ENCODE peak calls at places on chromosomes 4 and X, in eight cellular contexts. D, Z, E, G, K, V, N and B are unnamed samples.

GRCh38 chr4:183620421-183620820 is 38.6 kb downstream of the RWDD4 start:
- DNase-seq in K (no peak), N (no peak), D (no peak), V (no peak), Z (no peak), G (no peak), E (no peak), B (no peak)

GRCh38 chrX:57156397-57157049 is 19.3 kb upstream of the SPIN2A start:
- DNase-seq in G (no peak), V (no peak), Z (peak; percentile 28), E (no peak), K (peak; percentile 57), N (peak; percentile 13), D (no peak), B (peak; percentile 12)

GRCh38 chr4:94431388-94431787 is 20.4 kb upstream of the PDLIM5 start:
- DNase-seq in K (no peak), E (no peak), D (no peak), G (no peak), V (no peak), N (no peak), Z (no peak), B (no peak)

GRCh38 chrX:44544036-44544435 is 1.4 kb upstream of the FUNDC1 start:
- DNase-seq in N (no peak), Z (no peak), V (no peak), K (no peak), G (no peak), E (no peak), D (no peak), B (no peak)

GRCh38 chrX:102858826-102859627 is 78.0 kb upstream of the RAB40AL start:
- DNase-seq in E (no peak), D (no peak), G (no peak), K (no peak), N (no peak), Z (no peak), V (no peak), B (no peak)

GRCh38 chrX:12955882-12956703 is 18.8 kb upstream of the TMSB4X start:
- DNase-seq in N (peak; percentile 46), K (no peak), Z (peak; percentile 66), D (no peak), V (no peak), G (no peak), E (peak; percentile 15), B (peak; percentile 76)

GRCh38 chr4:4759233-4759632 is 100.2 kb upstream of the MSX1 start:
- DNase-seq in G (no peak), K (no peak), N (no peak), V (no peak), Z (no peak), D (no peak), E (no peak), B (no peak)

GRCh38 chrX:67726028-67726427 is 182.2 kb downstream of the AR start:
- DNase-seq in E (no peak), K (no peak), G (no peak), V (no peak), Z (no peak), D (no peak), N (no peak), B (no peak)

GRCh38 chr4:109662786-109663185 is 40.5 kb downstream of the CASP6 start:
- DNase-seq in G (no peak), V (no peak), Z (no peak), N (no peak), D (no peak), E (no peak), K (no peak), B (no peak)

GRCh38 chrX:41781500-41781899 is 57.5 kb downstream of the GPR82 start:
- DNase-seq in Z (peak; percentile 61), K (peak; percentile 63), N (peak; percentile 31), V (peak; percentile 17), D (no peak), G (peak; percentile 24), E (no peak), B (peak; percentile 18)

DNA sequence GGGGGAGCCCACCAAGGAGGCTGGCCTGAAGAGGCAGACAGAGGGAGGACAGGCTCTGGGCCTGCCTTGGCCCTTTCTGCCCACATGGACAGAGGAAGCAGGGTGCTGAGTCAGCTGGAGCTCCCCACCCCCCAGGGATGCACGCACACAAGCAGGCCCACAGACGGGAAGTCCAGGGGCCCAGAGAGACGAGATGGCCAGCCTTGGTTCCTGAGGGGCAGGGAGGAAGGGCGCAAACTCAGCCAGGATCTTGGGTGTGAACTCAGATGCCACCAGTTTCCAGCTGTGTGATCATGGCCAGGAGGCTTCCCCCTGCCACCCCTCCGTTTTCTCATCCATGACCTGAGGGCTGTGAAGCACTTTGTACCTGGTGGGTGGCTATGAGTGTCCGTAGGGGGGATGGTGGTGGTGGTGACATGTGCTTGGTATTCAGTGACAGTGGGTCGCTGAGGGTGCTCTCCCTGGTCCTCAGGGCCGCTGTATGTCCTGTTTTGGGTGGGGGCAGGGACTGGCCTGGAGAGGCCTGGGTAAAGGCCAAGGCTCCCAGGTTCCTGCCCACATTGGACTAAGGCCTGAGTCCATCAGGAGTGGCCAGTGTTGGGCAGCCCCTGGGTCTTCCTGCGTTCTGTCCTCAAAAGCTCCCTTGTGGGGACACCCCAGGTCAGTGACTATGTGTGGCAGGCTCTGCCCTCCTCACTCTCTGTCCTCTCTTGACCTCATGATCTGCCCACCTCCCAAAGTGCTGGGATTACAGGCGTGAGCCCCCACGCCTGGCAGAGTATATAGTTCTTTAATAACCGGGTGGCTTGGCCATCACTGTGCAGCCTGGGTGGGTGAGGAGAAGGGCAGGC is 2.0 kb downstream of the SH3BP2 start:
- DNase-seq in Z (peak; percentile 73), D (no peak), V (no peak), G (peak; percentile 87), K (no peak), E (no peak), N (no peak), B (no peak)
- TF ChIP-seq CTCF in Z (no peak), D (no peak), V (no peak), G (no peak), K (no peak), E (no peak), N (no peak), B (no peak)

DNA sequence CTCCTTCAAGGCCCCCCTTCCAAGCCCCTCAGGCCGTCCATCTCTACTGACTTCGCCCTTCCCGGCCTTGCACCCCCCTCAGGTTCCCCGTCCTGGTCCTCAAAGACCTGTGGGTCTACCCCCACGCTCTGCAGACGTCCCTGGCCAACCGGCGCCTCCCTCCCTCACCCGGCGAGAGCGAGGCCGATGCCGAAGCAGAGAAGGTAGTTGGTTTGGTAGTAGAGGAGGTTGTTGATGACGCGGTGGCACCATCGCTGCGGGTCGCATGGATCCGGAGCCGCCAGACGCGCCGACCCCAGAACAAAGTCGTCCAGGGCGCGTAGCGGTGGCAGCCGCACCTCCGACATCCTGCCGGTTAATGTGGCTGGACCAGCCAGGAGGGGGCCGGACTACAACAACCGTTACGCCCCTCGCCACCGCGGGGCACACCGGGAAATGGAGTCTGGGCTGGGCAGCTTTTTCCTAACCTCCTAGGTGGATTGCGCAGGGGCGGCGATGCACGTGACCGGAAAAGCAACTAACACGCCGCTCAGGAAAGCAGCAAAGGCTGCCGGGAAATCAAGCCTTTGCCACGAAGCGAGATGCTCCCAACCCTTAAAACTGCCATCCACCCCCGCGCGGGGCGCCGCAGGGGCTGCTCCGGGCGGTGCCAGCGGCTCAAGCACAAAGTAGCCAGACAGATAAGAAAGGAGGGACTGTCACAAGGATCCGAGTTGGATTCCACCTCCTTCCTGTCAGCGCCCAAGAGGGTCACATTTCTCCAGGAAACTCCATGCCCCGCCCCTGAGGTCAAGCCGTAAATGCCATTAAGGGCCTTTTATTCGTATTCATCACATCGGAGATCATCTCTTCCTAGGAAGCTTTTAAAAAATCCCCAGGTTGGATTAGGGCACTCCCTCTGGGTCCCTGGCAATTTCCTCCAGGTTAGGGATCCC is at the start of gene PRAF2:
- DNase-seq in G (peak; percentile 87), K (peak; percentile 92), D (peak; percentile 62), E (peak; percentile 60), N (peak; percentile 66), Z (peak; percentile 89), V (peak; percentile 91), B (peak; percentile 92)
- TF ChIP-seq CTCF in G (no peak), K (no peak), D (no peak), E (peak; percentile 26), N (no peak), Z (no peak), V (no peak), B (no peak)

DNA sequence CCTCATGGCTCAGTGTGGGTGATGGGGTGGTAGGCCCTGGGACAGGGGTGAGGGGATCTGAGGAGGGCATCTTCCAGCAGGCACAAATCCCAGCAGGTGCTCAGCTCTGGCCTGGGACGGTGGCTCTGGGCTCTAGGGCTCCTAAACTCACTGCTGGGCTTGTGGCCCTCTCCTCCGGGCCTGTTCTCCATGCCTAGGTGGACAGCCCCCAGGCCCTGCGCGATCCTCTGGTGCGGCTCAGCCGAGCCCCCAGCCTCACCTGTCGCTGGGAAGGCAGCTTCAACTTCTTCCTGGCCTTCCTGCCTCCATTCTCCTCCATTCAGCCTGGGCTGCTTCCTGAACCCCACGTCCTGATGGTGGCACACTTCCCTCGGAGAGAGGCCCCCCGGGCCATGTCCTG is 19.3 kb upstream of the FGFR3 start:
- DNase-seq in Z (no peak), K (no peak), N (no peak), G (no peak), V (no peak), D (no peak), E (no peak), B (no peak)
- TF ChIP-seq CTCF in Z (no peak), K (no peak), N (no peak), G (no peak), V (no peak), D (no peak), E (no peak), B (no peak)

GRCh38 chr4:139526928-139527327 is 29.1 kb downstream of the SETD7 start:
- DNase-seq in D (no peak), N (no peak), Z (no peak), K (no peak), V (no peak), E (no peak), G (no peak), B (no peak)

GRCh38 chr4:139525414-139525813 is 30.6 kb downstream of the SETD7 start:
- DNase-seq in D (no peak), V (no peak), E (no peak), Z (no peak), G (no peak), K (no peak), N (no peak), B (no peak)

GRCh38 chr4:139524062-139524631 is 31.9 kb downstream of the SETD7 start:
- DNase-seq in E (no peak), V (no peak), G (no peak), Z (no peak), N (no peak), D (no peak), K (no peak), B (no peak)

GRCh38 chr4:139530833-139531427 is 25.1 kb downstream of the SETD7 start:
- DNase-seq in D (no peak), Z (peak; percentile 41), N (peak; percentile 13), G (no peak), V (peak; percentile 70), E (no peak), K (peak; percentile 66), B (peak; percentile 72)

DNA sequence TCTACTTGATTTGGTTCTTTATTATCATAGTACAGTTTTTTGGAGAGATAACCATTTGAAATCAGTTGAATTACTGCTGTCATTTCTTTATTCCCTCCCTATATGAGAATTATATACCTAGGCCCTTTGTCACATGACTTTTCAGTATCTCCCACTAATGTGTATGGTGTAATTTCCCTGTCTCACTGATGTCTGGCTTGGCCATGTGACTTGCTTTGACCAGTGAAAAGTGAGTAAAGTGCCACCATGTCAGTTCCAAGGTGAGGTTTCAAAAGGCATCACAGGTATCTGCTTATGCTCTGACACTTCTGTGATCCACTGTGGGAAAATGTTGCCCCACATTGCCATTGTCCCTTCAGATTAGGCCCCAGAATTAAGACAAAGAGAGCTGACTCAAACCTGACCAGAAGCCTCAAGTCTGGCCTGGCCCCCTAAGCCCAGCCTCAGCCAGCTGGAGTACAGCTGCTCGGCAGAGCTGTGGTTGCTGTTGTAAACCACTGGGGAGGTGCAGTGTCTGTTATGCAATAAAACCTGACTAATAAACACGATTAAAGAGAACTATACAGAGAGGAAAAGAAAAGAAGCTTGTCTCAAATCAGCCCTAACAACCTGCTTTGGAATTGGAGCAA is 27.5 kb downstream of the SETD7 start:
- DNase-seq in E (no peak), N (no peak), Z (peak; percentile 95), D (peak; percentile 80), K (no peak), V (peak; percentile 21), G (peak; percentile 91), B (no peak)
- TF ChIP-seq CTCF in E (no peak), N (no peak), Z (no peak), D (no peak), K (no peak), V (no peak), G (no peak), B (no peak)